ENCODE peak calls at places on chromosomes 7 and 10, in five cellular contexts. J, Z, G, D and K are unnamed samples.

GRCh38 chr7:156892086-156892800 is 740 bp downstream of the LMBR1 start:
- DNase-seq in D (peak), G (no peak), J (peak), Z (peak), K (no peak)

GRCh38 chr7:108348913-108349312 is 107.3 kb downstream of the NRCAM start:
- DNase-seq in G (no peak), Z (no peak), J (no peak), D (no peak), K (no peak)

GRCh38 chr10:3172081-3172445 is 519 bp downstream of the PITRM1 start:
- DNase-seq in J (no peak), G (peak), D (no peak), Z (no peak), K (no peak)

GRCh38 chr7:140342732-140343514 is 55.4 kb downstream of the SLC37A3 start:
- DNase-seq in D (peak), G (no peak), Z (no peak), J (peak), K (peak)

GRCh38 chr7:657565-658119 is 68.9 kb upstream of the DNAAF5 start:
- DNase-seq in J (no peak), G (no peak), D (no peak), Z (no peak), K (no peak)

GRCh38 chr7:98289333-98289875 is 7.9 kb downstream of the BRI3 start:
- DNase-seq in Z (no peak), G (no peak), D (no peak), J (no peak), K (no peak)

GRCh38 chr7:73700581-73701134 is 17.3 kb downstream of the BUD23 start:
- DNase-seq in G (no peak), Z (no peak), J (no peak), D (no peak), K (no peak)

GRCh38 chr7:121499526-121500123 is 103.5 kb upstream of the FAM3C start:
- DNase-seq in D (no peak), Z (no peak), G (no peak), J (no peak), K (no peak)

GRCh38 chr7:130359276-130359857 is 14.8 kb downstream of the CPA5 start:
- DNase-seq in G (no peak), J (no peak), Z (no peak), D (no peak), K (no peak)

GRCh38 chr7:4682621-4683042 is 537 bp downstream of the FOXK1 start:
- DNase-seq in D (peak), Z (peak), G (no peak), J (no peak), K (no peak)

GRCh38 chr10:12350925-12351324 is 1.6 kb downstream of the CAMK1D start:
- DNase-seq in Z (no peak), D (no peak), J (no peak), G (no peak), K (no peak)

GRCh38 chr7:149838992-149839408 is 825 bp downstream of the ZNF862 start:
- DNase-seq in Z (no peak), G (no peak), J (no peak), D (peak), K (no peak)

GRCh38 chr7:84532196-84532595 is 337.6 kb upstream of the SEMA3A start:
- DNase-seq in G (no peak), J (no peak), D (no peak), Z (no peak), K (no peak)

GRCh38 chr7:32206987-32207386 is 136.8 kb upstream of the PDE1C start:
- DNase-seq in J (peak), Z (no peak), D (peak), G (no peak), K (no peak)

GRCh38 chr7:55246181-55246580 is 119.0 kb upstream of the LANCL2 start:
- DNase-seq in G (no peak), J (no peak), Z (no peak), D (no peak), K (no peak)

GRCh38 chr7:48438196-48438595 is 266.9 kb downstream of the ABCA13 start:
- DNase-seq in G (no peak), J (no peak), Z (no peak), D (no peak), K (no peak)

GRCh38 chr10:130915065-130915464 is 396.5 kb downstream of the TCERG1L start:
- DNase-seq in Z (no peak), G (no peak), J (no peak), D (no peak), K (no peak)

GRCh38 chr10:971150-971542 is 17.1 kb upstream of the GTPBP4 start:
- DNase-seq in D (no peak), G (no peak), J (no peak), Z (no peak), K (no peak)

GRCh38 chr10:47440207-47440606 is 43.7 kb downstream of the ANXA8 start:
- DNase-seq in G (no peak), Z (no peak), D (no peak), J (no peak), K (no peak)

GRCh38 chr10:119337796-119338432 is 130.5 kb downstream of the GRK5 start:
- DNase-seq in Z (no peak), J (no peak), G (no peak), D (no peak), K (no peak)

GRCh38 chr7:54878339-54878738 is 119.3 kb upstream of the SEC61G start:
- DNase-seq in J (no peak), Z (no peak), G (no peak), D (no peak), K (no peak)

GRCh38 chr7:51428226-51428887 is 111.7 kb upstream of the COBL start:
- DNase-seq in J (no peak), Z (no peak), G (no peak), D (peak), K (no peak)

GRCh38 chr7:131284702-131285419 is 42.8 kb upstream of the MKLN1 start:
- DNase-seq in G (no peak), J (no peak), D (peak), Z (peak), K (no peak)

GRCh38 chr7:111860248-111860647 is 298.0 kb upstream of the IMMP2L start:
- DNase-seq in D (no peak), G (no peak), J (no peak), Z (no peak), K (no peak)
- TF ChIP-seq CTCF in D (no peak), G (no peak), J (no peak), Z (no peak), K (no peak)

GRCh38 chr7:123749537-123749857 is 694 bp upstream of the WASL start:
- DNase-seq in D (no peak), Z (peak), J (no peak), G (no peak), K (no peak)
- TF ChIP-seq CTCF in D (no peak), Z (no peak), J (peak), G (no peak), K (no peak)

GRCh38 chr10:29922226-29922625 is 137.2 kb downstream of the JCAD start:
- DNase-seq in J (no peak), D (no peak), Z (no peak), G (no peak), K (no peak)
- TF ChIP-seq CTCF in J (no peak), D (no peak), Z (no peak), G (no peak), K (no peak)

DNA sequence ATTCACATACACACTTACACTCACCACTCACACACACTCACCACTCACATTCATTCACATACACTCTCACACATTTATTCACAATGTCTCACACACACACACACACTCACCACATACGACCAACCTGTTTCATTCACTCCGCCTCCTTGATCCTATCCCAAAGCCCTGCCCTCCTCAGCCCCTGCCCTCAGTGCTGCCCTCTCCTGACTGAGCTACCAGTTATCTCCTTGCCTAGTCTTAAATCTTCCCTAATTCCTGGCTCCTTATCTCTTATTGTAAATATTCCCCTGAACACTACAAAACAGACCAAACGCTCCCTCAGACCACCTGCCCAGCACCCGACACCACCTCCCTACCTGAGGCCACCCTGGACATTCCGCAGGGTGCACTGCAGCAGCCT is 26.1 kb upstream of the C10orf120 start:
- DNase-seq in Z (no peak), D (peak), G (no peak), J (no peak), K (no peak)
- TF ChIP-seq CTCF in Z (no peak), D (no peak), G (no peak), J (no peak), K (no peak)

GRCh38 chr7:95971716-95972115 is 199.4 kb downstream of the DYNC1I1 start:
- DNase-seq in G (no peak), D (no peak), J (no peak), Z (no peak), K (no peak)
- TF ChIP-seq CTCF in G (no peak), D (no peak), J (no peak), Z (no peak), K (no peak)